ENCODE peak calls at places on chromosomes 16 and 17, in six cellular contexts. J is AG10803, T is mucosa of descending colon, L is bronchial epithelial cell, F is fibroblast of pulmonary artery, Z is cardiac fibroblast. S is an unnamed sample.

GRCh38 chr16:69566437-69567030 is 768 bp downstream of the NFAT5 start:
- DNase-seq in J (peak), T (peak), L (peak), F (peak), Z (peak), S (peak)

GRCh38 chr17:67506966-67507365 is 129.9 kb downstream of the PITPNC1 start:
- DNase-seq in J (peak), T (no peak), L (peak), F (no peak), Z (no peak), S (no peak)

GRCh38 chr16:8853611-8854010 is 15.2 kb downstream of the CARHSP1 start:
- DNase-seq in J (no peak), T (no peak), L (no peak), F (no peak), Z (no peak), S (no peak)

GRCh38 chr17:52143536-52143935 is 15.0 kb downstream of the CA10 start:
- DNase-seq in J (no peak), T (no peak), L (no peak), F (no peak), Z (no peak), S (no peak)

GRCh38 chr16:57639172-57639571 is 10.7 kb downstream of the ADGRG1 start:
- DNase-seq in J (no peak), T (no peak), L (no peak), F (no peak), Z (peak), S (no peak)

GRCh38 chr16:51151435-51151950 is 423 bp upstream of the SALL1 start:
- DNase-seq in J (peak), T (no peak), L (no peak), F (peak), Z (peak), S (no peak)

GRCh38 chr17:2885751-2886150 is 89.5 kb downstream of the RAP1GAP2 start:
- DNase-seq in J (no peak), T (no peak), L (no peak), F (no peak), Z (no peak), S (no peak)

GRCh38 chr17:2455956-2456355 is 55.1 kb upstream of the MNT start:
- DNase-seq in J (no peak), T (no peak), L (no peak), F (no peak), Z (no peak), S (no peak)

DNA sequence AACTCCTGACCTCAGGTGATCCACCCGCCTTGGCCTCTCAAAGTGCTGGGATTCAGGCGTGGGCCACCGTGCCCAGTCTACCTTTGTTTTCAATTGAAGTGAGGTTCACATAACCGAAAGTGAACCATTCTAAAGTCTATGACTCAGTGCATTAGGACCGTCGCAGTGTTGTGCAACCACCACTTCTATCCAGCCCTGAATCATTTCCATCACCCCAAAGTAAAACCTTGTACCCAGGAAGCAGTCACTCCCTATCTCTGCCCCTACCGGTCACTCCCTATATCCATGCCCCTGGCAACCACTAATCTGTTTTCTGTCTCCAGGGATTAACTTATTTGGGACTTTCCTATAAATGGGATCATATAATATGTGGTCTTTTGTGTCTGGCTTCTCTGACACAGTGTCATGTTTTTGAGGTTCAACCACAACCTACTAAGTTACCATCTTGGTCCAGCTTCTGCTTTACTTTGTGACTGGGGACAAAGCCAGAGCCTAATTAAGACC is 28.3 kb upstream of the CDC42EP4 start:
- DNase-seq in J (peak), T (no peak), L (peak), F (peak), Z (peak), S (no peak)
- TF ChIP-seq CTCF in J (peak), T (no peak), L (peak), F (peak), Z (peak), S (no peak)

DNA sequence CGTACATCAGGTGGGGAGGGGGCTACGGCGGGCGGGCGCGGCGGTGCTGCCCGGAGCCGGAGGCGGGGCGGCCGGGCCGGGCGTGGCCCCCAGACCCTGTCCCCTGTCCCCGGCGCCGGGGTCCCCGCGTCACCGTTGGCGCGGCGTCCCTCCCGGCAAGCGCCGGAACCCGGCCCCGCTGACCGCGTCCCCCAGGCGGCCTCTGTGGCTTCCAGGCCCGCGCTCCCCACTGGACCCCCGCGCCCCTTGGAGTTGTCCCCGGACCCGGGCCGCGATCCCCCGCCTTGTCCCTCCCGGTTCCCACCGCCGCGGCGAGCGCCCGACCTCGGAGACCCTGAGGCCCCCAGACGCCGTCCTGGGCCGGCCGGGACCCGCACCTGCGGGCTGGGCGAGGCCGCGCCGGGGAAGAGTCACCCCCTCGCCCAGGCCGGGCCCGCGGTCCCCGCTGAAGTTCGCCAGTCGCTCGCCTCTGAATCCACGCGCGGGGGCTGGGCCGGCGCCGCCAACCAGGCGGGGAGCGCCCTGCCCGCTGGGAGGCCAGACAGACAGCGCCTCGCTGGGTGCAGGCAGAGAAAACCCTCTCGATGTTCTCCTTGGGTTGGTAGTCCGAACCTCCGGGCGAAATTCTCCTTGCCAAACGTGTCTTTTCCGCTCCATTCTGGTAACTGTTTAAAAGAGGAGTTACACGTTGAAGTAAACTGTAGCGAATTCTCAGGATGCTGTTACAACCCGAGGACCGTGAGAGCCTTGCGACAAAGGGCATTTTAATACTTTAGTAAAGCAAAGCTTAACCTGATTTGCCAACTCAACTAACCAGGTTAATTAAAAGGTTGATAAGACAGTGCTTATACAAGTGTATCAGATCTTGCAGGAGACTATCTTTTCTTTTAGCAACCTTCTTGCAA is 761 bp downstream of the GAN start:
- DNase-seq in J (peak), T (peak), L (peak), F (peak), Z (peak), S (peak)
- TF ChIP-seq CTCF in J (peak), T (no peak), L (peak), F (no peak), Z (no peak), S (no peak)

DNA sequence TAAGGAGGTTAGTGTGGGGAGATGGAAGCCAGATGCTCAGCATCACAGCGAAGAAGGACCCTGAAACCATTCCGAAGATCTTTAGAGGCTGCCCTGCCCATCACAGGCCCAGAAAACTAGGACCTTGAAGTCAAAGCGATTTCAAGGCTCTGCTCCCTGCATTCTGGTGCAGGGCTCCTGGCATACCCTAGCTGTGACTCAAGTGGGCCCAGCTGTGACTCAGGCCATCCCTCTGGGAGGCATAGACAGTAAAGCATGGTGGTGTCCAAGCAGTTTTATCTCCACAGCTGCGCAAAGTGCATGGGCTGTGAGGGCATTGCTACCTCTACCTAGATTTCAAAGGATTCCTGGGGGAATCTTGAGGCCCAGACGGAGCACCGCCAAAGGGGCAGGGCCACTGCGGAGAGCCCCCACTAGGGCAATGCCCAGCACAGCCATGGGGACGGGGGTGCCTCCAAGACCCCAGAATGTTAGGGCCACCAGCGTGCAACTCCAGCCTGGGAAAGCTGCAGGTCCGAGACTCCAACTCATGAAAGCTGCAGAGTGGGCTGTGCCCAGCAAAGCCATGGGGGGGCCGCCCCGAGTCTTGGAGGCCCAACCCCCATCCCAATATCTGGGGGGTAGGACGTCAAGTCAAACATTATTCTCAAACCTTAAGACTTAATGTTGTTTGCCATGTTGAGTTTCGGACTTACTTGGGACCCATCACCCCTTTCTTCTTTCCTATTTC is 11.7 kb upstream of the ZNF594 start:
- DNase-seq in J (peak), T (no peak), L (no peak), F (no peak), Z (no peak), S (no peak)
- TF ChIP-seq CTCF in J (no peak), T (no peak), L (no peak), F (no peak), Z (no peak), S (no peak)

DNA sequence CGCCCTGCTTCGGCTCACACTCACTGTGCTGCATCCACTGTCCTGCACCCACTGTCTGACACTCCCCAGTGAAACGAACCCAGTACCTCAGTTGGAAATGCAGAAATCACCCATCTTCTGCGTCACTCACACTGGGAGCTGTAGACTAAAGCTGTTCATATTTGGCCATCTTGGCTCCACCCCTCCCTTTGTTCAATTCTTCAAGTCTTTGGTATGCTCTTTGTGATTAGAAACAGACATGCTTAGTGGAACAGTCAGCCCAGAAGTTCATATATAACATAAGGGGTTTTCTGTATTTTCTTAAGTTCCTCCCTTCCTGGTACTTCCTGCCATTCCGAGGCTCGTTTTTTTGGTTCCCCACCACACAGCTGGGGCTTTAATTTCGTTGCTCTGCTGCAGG is 398.5 kb upstream of the DYNLRB2 start:
- DNase-seq in J (peak), T (no peak), L (no peak), F (no peak), Z (no peak), S (no peak)
- TF ChIP-seq CTCF in J (no peak), T (no peak), L (no peak), F (no peak), Z (no peak), S (no peak)

GRCh38 chr17:47622179-47622549 is 27.6 kb upstream of the KPNB1 start:
- DNase-seq in J (no peak), T (no peak), L (no peak), F (no peak), Z (peak), S (no peak)

GRCh38 chr17:47620503-47621245 is 29.0 kb upstream of the KPNB1 start:
- DNase-seq in J (no peak), T (no peak), L (peak), F (no peak), Z (no peak), S (no peak)

GRCh38 chr17:47624727-47625068 is 25.0 kb upstream of the KPNB1 start:
- DNase-seq in J (no peak), T (no peak), L (no peak), F (no peak), Z (no peak), S (no peak)

GRCh38 chr17:47618416-47618815 is 31.3 kb upstream of the KPNB1 start:
- DNase-seq in J (peak), T (no peak), L (no peak), F (peak), Z (peak), S (no peak)

DNA sequence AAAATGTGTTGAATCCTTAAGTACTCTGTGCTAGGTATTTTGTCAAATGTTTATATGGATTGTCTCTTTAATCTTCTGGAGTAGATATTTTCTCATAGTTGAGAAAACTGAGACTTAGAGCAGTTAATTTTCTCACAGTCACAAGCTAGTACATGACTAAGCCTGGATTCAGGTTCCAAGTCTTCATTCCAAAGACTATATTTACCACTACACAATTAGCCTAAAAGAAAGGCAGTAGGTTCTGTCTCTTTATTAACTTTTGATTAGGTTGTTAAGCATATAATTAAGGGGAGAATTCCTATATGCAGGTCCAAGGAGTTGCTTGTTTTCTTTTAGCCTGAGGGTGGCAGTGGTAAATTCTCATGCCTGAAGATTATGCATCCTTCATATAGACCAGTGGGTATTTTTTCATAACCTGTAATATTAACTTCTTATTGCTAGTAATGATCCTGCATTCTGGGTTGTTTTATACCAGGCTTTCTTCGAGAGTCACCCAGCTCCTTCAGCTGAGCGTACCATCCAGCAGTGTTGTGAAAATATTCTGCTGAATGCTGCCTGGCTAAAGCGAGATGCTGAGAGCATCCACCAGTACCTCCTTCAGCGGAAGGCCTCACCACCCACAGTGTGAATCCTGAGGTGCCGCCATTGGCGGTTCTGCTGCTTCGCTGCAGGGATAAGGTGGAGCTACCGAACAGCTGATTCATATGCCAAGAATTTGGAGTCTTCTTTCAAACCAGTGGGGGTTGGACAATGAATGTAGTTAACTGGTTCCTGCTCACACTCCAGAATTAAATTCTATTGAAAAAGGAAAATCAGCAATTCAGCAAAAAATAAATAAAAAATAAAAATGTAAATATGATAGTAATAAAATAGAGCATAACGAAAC is 28.2 kb upstream of the KPNB1 start:
- DNase-seq in J (peak), T (no peak), L (peak), F (peak), Z (peak), S (no peak)
- TF ChIP-seq CTCF in J (no peak), T (no peak), L (no peak), F (peak), Z (no peak), S (no peak)

GRCh38 chr17:43019418-43019817 is 2.8 kb downstream of the VAT1 start:
- DNase-seq in J (peak), T (no peak), L (no peak), F (no peak), Z (peak), S (no peak)

GRCh38 chr17:43020030-43020621 is 2.1 kb downstream of the VAT1 start:
- DNase-seq in J (peak), T (no peak), L (no peak), F (peak), Z (peak), S (no peak)

GRCh38 chr17:43020789-43021738 is 1.1 kb downstream of the VAT1 start:
- DNase-seq in J (peak), T (peak), L (peak), F (peak), Z (peak), S (peak)

GRCh38 chr17:43024407-43025289 is at the start of gene RND2:
- DNase-seq in J (peak), T (peak), L (peak), F (peak), Z (peak), S (peak)

DNA sequence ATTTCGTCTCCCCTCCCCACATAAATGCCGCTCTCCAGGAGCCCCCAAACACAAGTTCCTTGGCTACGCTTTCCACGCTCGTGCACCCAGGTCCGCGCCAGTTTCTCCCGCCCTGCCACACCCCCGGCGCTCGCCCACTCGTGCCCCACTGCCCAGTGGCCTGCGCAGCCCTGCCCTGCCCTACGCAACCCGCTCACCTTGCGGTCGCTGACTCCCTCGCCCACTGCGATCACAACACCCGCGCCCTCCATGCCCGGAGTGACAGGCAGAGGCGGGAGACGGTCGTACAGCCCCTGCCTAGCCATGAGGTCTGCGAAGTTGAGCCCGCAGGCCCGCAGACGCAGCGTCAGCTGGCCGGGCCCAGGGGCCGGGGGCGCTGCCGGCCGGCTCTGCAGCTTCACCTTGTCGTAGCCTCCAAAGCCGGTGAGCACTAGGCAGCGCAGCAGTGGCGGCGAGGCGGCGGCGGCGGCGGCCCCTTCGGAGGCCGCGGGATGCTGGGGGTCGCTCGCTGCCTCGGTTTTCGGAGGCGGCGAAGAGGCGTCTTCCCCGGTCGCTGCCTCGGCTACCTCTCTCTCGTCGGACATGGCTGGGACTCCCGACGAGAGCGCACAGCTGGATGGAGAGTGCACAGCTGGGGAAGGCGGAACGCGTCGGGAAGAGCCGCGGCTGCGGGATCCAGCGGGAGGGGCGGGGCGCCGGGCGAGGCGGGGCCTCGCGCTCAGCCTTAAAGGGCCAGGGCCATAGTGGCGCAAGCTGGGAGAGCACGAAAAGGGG is at the start of gene VAT1:
- DNase-seq in J (peak), T (peak), L (peak), F (peak), Z (peak), S (peak)
- TF ChIP-seq CTCF in J (no peak), T (no peak), L (no peak), F (no peak), Z (no peak), S (no peak)

GRCh38 chr17:45925311-45925710 is 31.0 kb downstream of the MAPT start:
- DNase-seq in J (no peak), T (no peak), L (no peak), F (no peak), Z (no peak), S (no peak)

GRCh38 chr17:45923511-45924268 is 29.3 kb downstream of the MAPT start:
- DNase-seq in J (peak), T (no peak), L (no peak), F (peak), Z (peak), S (no peak)

GRCh38 chr17:45927247-45927646 is 32.9 kb downstream of the MAPT start:
- DNase-seq in J (no peak), T (no peak), L (no peak), F (no peak), Z (no peak), S (no peak)

GRCh38 chr17:45920083-45920482 is 25.7 kb downstream of the MAPT start:
- DNase-seq in J (no peak), T (no peak), L (no peak), F (no peak), Z (no peak), S (no peak)

GRCh38 chr17:45924332-45924820 is 30.0 kb downstream of the MAPT start:
- DNase-seq in J (no peak), T (no peak), L (no peak), F (no peak), Z (no peak), S (no peak)
- TF ChIP-seq CTCF in J (no peak), T (no peak), L (no peak), F (no peak), Z (no peak), S (no peak)

GRCh38 chr17:28327709-28328108 is 7.6 kb downstream of the IFT20 start:
- DNase-seq in J (no peak), T (no peak), L (no peak), F (no peak), Z (no peak), S (no peak)
- TF ChIP-seq CTCF in J (peak), T (no peak), L (no peak), F (no peak), Z (no peak), S (no peak)

S was measured in GM10248.